ENCODE peak calls at places on chromosome 22, in four cellular contexts. One of them, this sample, is unnamed.

GRCh38 chr22:39518996-39519680 is 1.2 kb upstream of the ATF4 start:
- DNase-seq in mucosa of descending colon: no peak
- DNase-seq in upper lobe of left lung: no peak
- DNase-seq in esophagus squamous epithelium: no peak
- DNase-seq in this sample: no peak

GRCh38 chr22:37176464-37177061 is 11.5 kb downstream of the C1QTNF6 start:
- DNase-seq in mucosa of descending colon: peak; percentile 74
- DNase-seq in upper lobe of left lung: peak; percentile 69
- DNase-seq in esophagus squamous epithelium: no peak
- DNase-seq in this sample: no peak

GRCh38 chr22:44667829-44668189 is 34.2 kb upstream of the PRR5 start:
- DNase-seq in mucosa of descending colon: no peak
- DNase-seq in upper lobe of left lung: no peak
- DNase-seq in esophagus squamous epithelium: no peak
- DNase-seq in this sample: no peak

GRCh38 chr22:24265734-24266133 is 4.9 kb upstream of the SPECC1L start:
- DNase-seq in mucosa of descending colon: no peak
- DNase-seq in upper lobe of left lung: no peak
- DNase-seq in esophagus squamous epithelium: no peak
- DNase-seq in this sample: no peak

GRCh38 chr22:38316340-38317236 is 645 bp downstream of the CSNK1E start:
- DNase-seq in mucosa of descending colon: peak; percentile 79
- DNase-seq in upper lobe of left lung: peak; percentile 55
- DNase-seq in esophagus squamous epithelium: no peak
- DNase-seq in this sample: no peak

GRCh38 chr22:37184380-37184755 is 3.7 kb downstream of the C1QTNF6 start:
- DNase-seq in mucosa of descending colon: peak; percentile 46
- DNase-seq in upper lobe of left lung: no peak
- DNase-seq in esophagus squamous epithelium: no peak
- DNase-seq in this sample: no peak

GRCh38 chr22:24325105-24325757 is 54.6 kb downstream of the SPECC1L start:
- DNase-seq in mucosa of descending colon: no peak
- DNase-seq in upper lobe of left lung: no peak
- DNase-seq in esophagus squamous epithelium: no peak
- DNase-seq in this sample: no peak

GRCh38 chr22:36640106-36640672 is 63.4 kb downstream of the CACNG2 start:
- DNase-seq in mucosa of descending colon: no peak
- DNase-seq in upper lobe of left lung: no peak
- DNase-seq in esophagus squamous epithelium: no peak
- DNase-seq in this sample: no peak

GRCh38 chr22:26610072-26610958 is 7.5 kb downstream of the CRYBB1 start:
- DNase-seq in mucosa of descending colon: peak; percentile 60
- DNase-seq in upper lobe of left lung: no peak
- DNase-seq in esophagus squamous epithelium: no peak
- DNase-seq in this sample: no peak

GRCh38 chr22:34781676-34782075 is 284.3 kb upstream of the ISX start:
- DNase-seq in mucosa of descending colon: no peak
- DNase-seq in upper lobe of left lung: no peak
- DNase-seq in esophagus squamous epithelium: no peak
- DNase-seq in this sample: no peak

GRCh38 chr22:26673485-26673884 is 16.1 kb downstream of the MIAT start:
- DNase-seq in mucosa of descending colon: no peak
- DNase-seq in upper lobe of left lung: no peak
- DNase-seq in esophagus squamous epithelium: no peak
- DNase-seq in this sample: no peak

GRCh38 chr22:41479671-41480396 is 10.9 kb downstream of the ACO2 start:
- DNase-seq in mucosa of descending colon: no peak
- DNase-seq in upper lobe of left lung: no peak
- DNase-seq in esophagus squamous epithelium: no peak
- DNase-seq in this sample: peak; percentile 68
- TF ChIP-seq CTCF in mucosa of descending colon: no peak
- TF ChIP-seq CTCF in upper lobe of left lung: no peak
- TF ChIP-seq CTCF in esophagus squamous epithelium: no peak
- TF ChIP-seq CTCF in this sample: no peak

DNA sequence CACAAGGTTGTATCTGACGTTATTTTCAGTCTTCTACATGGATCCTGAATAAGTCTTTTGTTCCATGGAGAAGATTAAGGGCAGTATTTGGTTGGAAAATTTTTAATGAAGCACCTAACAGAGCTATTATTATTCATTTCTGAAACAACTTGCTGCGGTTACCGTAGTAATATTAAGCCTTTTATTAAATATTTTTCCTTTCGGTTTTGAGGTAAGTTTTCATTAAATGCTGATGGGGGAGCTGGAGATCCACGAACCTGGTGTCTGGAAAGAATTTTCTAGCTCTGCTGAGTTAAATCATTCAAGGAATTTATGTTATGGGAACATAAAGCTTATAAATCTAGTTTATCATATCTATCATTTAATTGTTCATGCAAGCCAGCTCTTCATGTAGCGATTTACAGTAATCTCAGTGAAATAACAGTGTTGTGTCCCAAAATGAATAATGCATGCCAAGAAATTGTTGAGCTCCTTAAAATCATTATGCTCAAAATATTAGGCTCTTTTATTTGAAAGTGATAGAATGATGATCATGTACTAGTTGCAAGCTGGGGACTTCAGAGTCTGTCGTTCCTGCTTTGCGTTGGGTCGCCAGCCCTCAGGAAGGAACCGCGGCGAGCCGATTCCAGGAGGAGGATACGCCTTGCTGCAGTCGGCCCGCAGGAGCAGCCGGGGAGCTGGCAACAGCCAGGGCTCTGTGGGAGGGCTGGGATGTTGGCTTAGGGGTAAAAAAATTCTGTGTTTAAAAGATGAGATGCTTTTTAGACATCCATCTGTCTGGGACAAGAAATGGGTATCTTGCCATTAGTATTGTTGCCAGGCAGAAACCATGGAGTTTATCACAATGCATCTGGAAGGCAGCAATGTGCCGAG is 83.1 kb downstream of the TBC1D22A start:
- DNase-seq in mucosa of descending colon: no peak
- DNase-seq in upper lobe of left lung: no peak
- DNase-seq in esophagus squamous epithelium: no peak
- DNase-seq in this sample: no peak
- H3K9me3 ChIP-seq in mucosa of descending colon: no peaks in the 10 kb centered on the region
- H3K9me3 ChIP-seq in upper lobe of left lung: no peaks in the 10 kb centered on the region
- H3K9me3 ChIP-seq in esophagus squamous epithelium: no peaks in the 10 kb centered on the region
- H3K9me3 ChIP-seq in this sample: no peaks in the 10 kb centered on the region

GRCh38 chr22:21984793-21985192 is 2.2 kb upstream of the TOP3B start:
- DNase-seq in mucosa of descending colon: no peak
- DNase-seq in upper lobe of left lung: no peak
- DNase-seq in esophagus squamous epithelium: no peak
- DNase-seq in this sample: no peak
- TF ChIP-seq CTCF in mucosa of descending colon: no peak
- TF ChIP-seq CTCF in upper lobe of left lung: no peak
- TF ChIP-seq CTCF in esophagus squamous epithelium: no peak
- TF ChIP-seq CTCF in this sample: no peak

GRCh38 chr22:49033616-49034015 is 794.1 kb downstream of the BRD1 start:
- DNase-seq in mucosa of descending colon: no peak
- DNase-seq in upper lobe of left lung: no peak
- DNase-seq in esophagus squamous epithelium: no peak
- DNase-seq in this sample: no peak
- H3K9me3 ChIP-seq in mucosa of descending colon: no peaks in the 10 kb centered on the region
- H3K9me3 ChIP-seq in upper lobe of left lung: no peaks in the 10 kb centered on the region
- H3K9me3 ChIP-seq in esophagus squamous epithelium: no peaks in the 10 kb centered on the region
- H3K9me3 ChIP-seq in this sample: no peaks in the 10 kb centered on the region

DNA sequence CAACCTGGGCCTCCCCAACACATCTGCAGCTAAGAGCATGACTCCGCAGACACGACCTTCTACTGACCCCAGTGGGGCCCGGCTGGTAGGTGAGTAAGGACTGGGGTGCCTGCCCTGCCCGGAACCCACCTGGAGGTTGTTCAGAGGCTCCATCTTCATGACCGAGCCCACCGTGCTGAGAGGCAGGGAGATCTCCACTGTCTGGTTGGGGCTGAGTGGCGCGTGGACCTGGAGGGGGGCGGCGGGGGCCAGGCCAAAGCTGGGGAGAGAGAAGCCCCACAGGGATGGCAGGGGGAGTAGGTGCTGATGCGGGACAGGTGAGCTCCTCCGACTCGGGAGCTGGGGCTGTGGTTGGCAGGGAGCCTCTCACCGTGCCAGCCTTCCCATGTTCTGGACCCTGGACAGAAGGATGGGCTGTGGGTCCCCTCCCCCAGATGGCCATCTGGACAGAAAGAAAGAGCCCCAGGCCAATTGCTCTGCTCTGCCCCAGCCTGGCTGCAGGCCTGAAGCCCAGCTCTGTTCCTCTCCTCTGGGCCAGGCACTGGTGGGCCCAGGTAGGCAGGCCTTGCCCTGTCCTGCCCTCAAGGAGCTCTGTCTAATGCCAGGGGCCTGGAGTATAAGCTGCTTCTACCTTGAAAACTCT is 16.3 kb upstream of the RASL10A start:
- DNase-seq in mucosa of descending colon: peak; percentile 31
- DNase-seq in upper lobe of left lung: no peak
- DNase-seq in esophagus squamous epithelium: no peak
- DNase-seq in this sample: no peak
- TF ChIP-seq CTCF in mucosa of descending colon: no peak
- TF ChIP-seq CTCF in upper lobe of left lung: no peak
- TF ChIP-seq CTCF in esophagus squamous epithelium: no peak
- TF ChIP-seq CTCF in this sample: no peak

GRCh38 chr22:11626422-11626773 is 3901.6 kb upstream of the OR11H1 start:
- DNase-seq in mucosa of descending colon: no peak
- DNase-seq in upper lobe of left lung: no peak
- DNase-seq in esophagus squamous epithelium: no peak
- DNase-seq in this sample: no peak

GRCh38 chr22:11627798-11628650 is 3900.0 kb upstream of the OR11H1 start:
- DNase-seq in mucosa of descending colon: peak; percentile 50
- DNase-seq in upper lobe of left lung: no peak
- DNase-seq in esophagus squamous epithelium: no peak
- DNase-seq in this sample: peak; percentile 66

GRCh38 chr22:11628651-11629511 is 3899.1 kb upstream of the OR11H1 start:
- DNase-seq in mucosa of descending colon: peak; percentile 60
- DNase-seq in upper lobe of left lung: no peak
- DNase-seq in esophagus squamous epithelium: no peak
- DNase-seq in this sample: no peak

GRCh38 chr22:11627436-11627797 is 3900.6 kb upstream of the OR11H1 start:
- DNase-seq in mucosa of descending colon: peak; percentile 61
- DNase-seq in upper lobe of left lung: no peak
- DNase-seq in esophagus squamous epithelium: no peak
- DNase-seq in this sample: no peak

GRCh38 chr22:11629661-11630385 is 3898.2 kb upstream of the OR11H1 start:
- DNase-seq in mucosa of descending colon: no peak
- DNase-seq in upper lobe of left lung: no peak
- DNase-seq in esophagus squamous epithelium: no peak
- DNase-seq in this sample: no peak
- H3K9me3 ChIP-seq in mucosa of descending colon: peaks cover 59% of the 10 kb centered on the region
- H3K9me3 ChIP-seq in upper lobe of left lung: peaks cover 57% of the 10 kb centered on the region
- H3K9me3 ChIP-seq in esophagus squamous epithelium: peaks cover 50% of the 10 kb centered on the region
- H3K9me3 ChIP-seq in this sample: peaks cover 9% of the 10 kb centered on the region

GRCh38 chr22:50215297-50216049 is 14.7 kb downstream of the SELENOO start:
- DNase-seq in mucosa of descending colon: no peak
- DNase-seq in upper lobe of left lung: no peak
- DNase-seq in esophagus squamous epithelium: no peak
- DNase-seq in this sample: no peak
- TF ChIP-seq CTCF in mucosa of descending colon: no peak
- TF ChIP-seq CTCF in upper lobe of left lung: no peak
- TF ChIP-seq CTCF in esophagus squamous epithelium: no peak
- TF ChIP-seq CTCF in this sample: no peak

DNA sequence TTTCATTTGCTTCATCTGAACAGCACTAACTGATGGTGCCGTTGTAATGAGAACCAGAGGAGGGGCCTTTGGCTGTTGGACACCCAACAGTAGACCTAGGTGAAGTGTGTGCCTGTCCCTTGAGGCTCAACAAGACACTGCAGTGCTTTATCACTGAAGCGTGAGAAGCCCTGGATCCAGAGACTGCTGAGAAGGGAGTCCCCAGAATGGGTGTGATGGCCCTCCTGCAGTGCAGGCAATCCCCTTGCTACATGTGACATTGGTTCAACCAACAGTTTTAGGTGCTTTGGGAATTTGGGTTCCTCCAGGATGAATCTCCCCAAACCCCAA is 125.6 kb downstream of the BRD1 start:
- DNase-seq in mucosa of descending colon: no peak
- DNase-seq in upper lobe of left lung: no peak
- DNase-seq in esophagus squamous epithelium: no peak
- DNase-seq in this sample: peak; percentile 8
- H3K9me3 ChIP-seq in mucosa of descending colon: peaks cover 4% of the 10 kb centered on the region
- H3K9me3 ChIP-seq in upper lobe of left lung: peaks cover 10% of the 10 kb centered on the region
- H3K9me3 ChIP-seq in esophagus squamous epithelium: peaks cover 9% of the 10 kb centered on the region
- H3K9me3 ChIP-seq in this sample: peaks cover 10% of the 10 kb centered on the region

GRCh38 chr22:19111140-19111539 is 11.1 kb downstream of the DGCR2 start:
- DNase-seq in mucosa of descending colon: no peak
- DNase-seq in upper lobe of left lung: no peak
- DNase-seq in esophagus squamous epithelium: no peak
- DNase-seq in this sample: no peak
- TF ChIP-seq CTCF in mucosa of descending colon: no peak
- TF ChIP-seq CTCF in upper lobe of left lung: no peak
- TF ChIP-seq CTCF in esophagus squamous epithelium: no peak
- TF ChIP-seq CTCF in this sample: no peak